ENCODE peak calls at places on chromosomes 16 and 17, in ten cellular contexts. Q is A549, Z is ovary, W is H1, F is transverse colon, Y is stomach, A is K562, U is tibial nerve, I is suprapubic skin, H is sigmoid colon. L is an unnamed sample.

GRCh38 chr17:53896047-53896446 is 73.3 kb downstream of the KIF2B start:
- DNase-seq in H (no peak), F (no peak), I (no peak), Y (no peak), W (no peak), A (no peak), Z (no peak), U (no peak), Q (no peak), L (no peak)

GRCh38 chr17:46948544-46948943 is 25.6 kb downstream of the GOSR2 start:
- DNase-seq in Y (no peak), F (no peak), A (no peak), W (no peak), Z (no peak), Q (no peak), H (no peak), I (no peak), U (no peak), L (no peak)

GRCh38 chr17:68344701-68345136 is 53.4 kb downstream of the ARSG start:
- DNase-seq in Q (no peak), F (peak; percentile 21), W (no peak), Y (peak; percentile 28), I (no peak), H (no peak), U (no peak), Z (no peak), A (no peak), L (no peak)

GRCh38 chr17:5500247-5500803 is 14.0 kb downstream of the MIS12 start:
- DNase-seq in H (no peak), A (no peak), Z (no peak), I (no peak), F (no peak), Q (no peak), W (no peak), U (no peak), Y (no peak), L (no peak)

GRCh38 chr17:57607553-57608120 is 137.5 kb downstream of the CCDC182 start:
- DNase-seq in Q (no peak), U (no peak), I (no peak), H (no peak), W (no peak), F (no peak), A (no peak), Z (no peak), Y (no peak), L (no peak)

GRCh38 chr17:1985093-1985492 is 40.0 kb downstream of the RTN4RL1 start:
- DNase-seq in Z (no peak), Q (no peak), W (no peak), I (no peak), A (no peak), H (no peak), Y (no peak), F (no peak), U (no peak), L (no peak)

GRCh38 chr17:15291674-15292361 is 26.7 kb upstream of the PMP22 start:
- DNase-seq in W (no peak), U (no peak), Q (no peak), Y (peak; percentile 26), Z (no peak), F (no peak), H (no peak), I (no peak), A (no peak), L (no peak)

GRCh38 chr17:4747847-4748246 is 8.1 kb upstream of the CXCL16 start:
- DNase-seq in H (no peak), A (no peak), U (no peak), Z (no peak), I (no peak), F (no peak), W (no peak), Y (no peak), Q (no peak), L (no peak)

GRCh38 chr17:68394608-68395331 is 62.5 kb downstream of the WIPI1 start:
- DNase-seq in Z (peak; percentile 22), A (no peak), U (no peak), W (no peak), H (peak; percentile 61), F (no peak), I (no peak), Q (no peak), Y (no peak), L (peak; percentile 47)

GRCh38 chr17:16068323-16068722 is 68.7 kb downstream of the TTC19 start:
- DNase-seq in H (no peak), I (no peak), F (no peak), Y (no peak), U (no peak), W (no peak), Z (no peak), A (no peak), Q (no peak), L (no peak)

GRCh38 chr16:19210175-19210924 is 42.3 kb downstream of the SYT17 start:
- DNase-seq in A (no peak), I (no peak), U (no peak), Z (no peak), F (no peak), H (no peak), Y (peak; percentile 29), Q (peak; percentile 17), W (no peak), L (no peak)

GRCh38 chr16:58024673-58025350 is 742 bp upstream of the MMP15 start:
- DNase-seq in W (no peak), A (peak; percentile 75), Q (peak; percentile 25), F (peak; percentile 91), I (no peak), U (no peak), Y (peak; percentile 94), Z (no peak), H (no peak), L (no peak)
- TF ChIP-seq POLR2A in W (no peak), A (peak; percentile 62), Q (no peak), F (peak; percentile 61), I (no peak), U (no peak), Y (no peak), Z (no peak), H (no peak), L (no peak)

GRCh38 chr16:80125677-80126076 is 415.1 kb upstream of the DYNLRB2 start:
- DNase-seq in F (no peak), I (peak; percentile 62), Q (no peak), W (no peak), Y (no peak), A (no peak), H (peak; percentile 63), U (no peak), Z (peak; percentile 74), L (no peak)

GRCh38 chr16:80123189-80123588 is 417.6 kb upstream of the DYNLRB2 start:
- DNase-seq in Y (no peak), Q (no peak), U (no peak), I (no peak), H (no peak), A (no peak), Z (no peak), W (no peak), F (no peak), L (peak; percentile 90)

GRCh38 chr16:80120899-80121521 is 419.8 kb upstream of the DYNLRB2 start:
- DNase-seq in A (no peak), F (no peak), I (no peak), Q (no peak), H (no peak), Z (no peak), U (no peak), Y (peak; percentile 33), W (no peak), L (peak; percentile 77)

GRCh38 chr16:80121522-80121909 is 419.3 kb upstream of the DYNLRB2 start:
- DNase-seq in Q (no peak), H (no peak), U (no peak), I (no peak), W (no peak), Y (no peak), Z (no peak), A (no peak), F (no peak), L (no peak)

DNA sequence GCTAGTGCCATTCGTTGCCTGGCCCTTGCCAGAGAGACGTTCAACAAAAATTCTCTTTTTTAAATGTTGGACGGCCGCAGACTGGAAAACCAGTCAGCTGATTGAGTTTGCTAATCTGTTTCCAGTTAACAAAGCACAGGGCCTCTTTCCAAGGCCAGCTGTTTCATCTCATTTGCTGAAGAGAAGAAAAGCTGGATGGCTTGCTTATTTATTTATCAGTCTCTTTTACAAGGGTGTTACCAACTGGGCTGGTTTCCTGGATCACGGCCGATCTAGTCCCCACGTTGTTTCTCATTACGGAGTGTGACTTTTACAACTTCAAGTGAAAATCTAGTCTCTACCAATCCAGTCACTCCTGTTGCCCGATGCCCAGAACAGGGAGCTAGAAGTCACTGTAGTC is 418.6 kb upstream of the DYNLRB2 start:
- DNase-seq in Z (peak; percentile 60), H (peak; percentile 81), I (peak; percentile 73), A (no peak), F (peak; percentile 18), U (peak; percentile 17), W (no peak), Y (no peak), Q (no peak), L (peak; percentile 92)
- TF ChIP-seq EP300 in Z (no peak), H (no peak), I (no peak), A (no peak), F (no peak), U (no peak), W (no peak), Y (no peak), Q (no peak), L (no peak)

DNA sequence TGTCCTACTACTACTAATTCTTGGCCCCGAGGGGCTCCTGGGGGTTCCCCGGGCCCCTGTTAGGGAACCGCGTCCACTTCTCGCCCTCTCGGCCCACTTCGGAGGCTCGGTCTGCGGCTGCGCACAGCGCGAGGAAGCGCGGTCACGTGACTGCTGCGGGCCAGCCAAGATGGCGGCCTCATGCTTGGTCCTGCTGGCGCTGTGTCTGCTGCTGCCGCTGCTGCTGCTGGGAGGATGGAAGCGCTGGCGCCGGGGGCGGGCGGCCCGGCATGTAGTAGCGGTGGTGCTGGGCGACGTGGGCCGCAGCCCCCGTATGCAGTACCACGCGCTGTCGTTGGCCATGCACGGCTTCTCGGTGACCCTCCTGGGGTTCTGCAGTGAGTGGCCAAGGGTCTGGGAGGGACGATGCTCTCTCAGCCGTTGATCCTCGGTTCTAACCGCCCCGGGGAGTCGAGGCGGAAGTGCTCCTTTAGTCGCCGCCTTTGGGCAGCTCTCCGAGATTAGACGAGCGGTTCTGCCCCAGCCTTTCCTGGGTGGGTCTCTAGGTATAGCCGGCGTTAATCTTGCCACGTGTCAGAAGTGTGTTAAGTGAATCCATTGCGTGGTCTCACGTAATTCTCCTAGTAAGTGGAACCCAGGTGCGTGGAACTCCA is at the start of gene ALG1:
- DNase-seq in A (peak; percentile 97), Q (peak; percentile 89), Y (peak; percentile 91), Z (peak; percentile 96), F (peak; percentile 91), U (peak; percentile 78), H (peak; percentile 95), W (no peak), I (peak; percentile 91), L (peak; percentile 97)
- TF ChIP-seq POLR2A in A (peak; percentile 97), Q (peak; percentile 98), Y (no peak), Z (peak; percentile 65), F (peak; percentile 82), U (no peak), H (peak; percentile 75), W (peak; percentile 95), I (no peak), L (peak; percentile 49)

DNA sequence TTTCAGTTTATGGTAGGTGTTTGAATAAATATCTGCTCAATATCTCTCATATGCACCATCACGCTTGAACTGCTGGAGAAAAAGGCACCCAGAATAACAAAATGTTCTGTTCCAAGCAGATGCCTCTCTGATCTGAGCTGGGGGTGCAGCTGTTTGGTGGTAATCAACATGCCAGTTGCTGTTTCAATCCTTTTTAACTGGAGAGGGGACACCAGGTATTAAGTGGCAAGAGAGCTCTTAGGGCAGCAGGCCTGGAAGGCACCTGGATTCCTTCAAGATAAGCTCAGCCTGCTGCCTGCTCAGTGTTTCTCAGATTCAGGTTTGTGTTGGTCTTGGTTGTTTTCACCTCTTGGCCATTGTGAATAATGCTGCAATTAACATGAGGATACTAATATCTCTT is 27.2 kb upstream of the VAT1L start:
- DNase-seq in W (no peak), Z (no peak), Q (no peak), A (no peak), U (no peak), Y (no peak), I (no peak), H (no peak), F (no peak), L (no peak)
- TF ChIP-seq EP300 in W (no peak), Z (no peak), Q (no peak), A (no peak), U (no peak), Y (no peak), I (no peak), H (no peak), F (no peak), L (no peak)